ENCODE peak calls at places on chromosomes 11 and 22, in seven cellular contexts. Q is WTC11, D is GM06990, B is thoracic aorta, W is fibroblast of lung, M is adrenal gland, O is Calu3. L is an unnamed sample.

GRCh38 chr22:44351685-44352377 is 39.1 kb upstream of the SHISAL1 start:
- DNase-seq in Q (no peak), O (peak; percentile 67), M (peak; percentile 37), D (no peak), B (no peak), W (peak; percentile 94), L (no peak)

GRCh38 chr22:22720201-22720723 is 75.8 kb downstream of the GGTLC2 start:
- DNase-seq in O (peak; percentile 65), M (peak; percentile 32), Q (peak; percentile 75), D (peak; percentile 56), W (peak; percentile 10), B (no peak), L (no peak)

GRCh38 chr22:45648320-45649070 is 23.1 kb upstream of the ATXN10 start:
- DNase-seq in D (no peak), M (no peak), O (peak; percentile 27), B (no peak), W (no peak), Q (no peak), L (no peak)

GRCh38 chr11:69912911-69913451 is 93.8 kb upstream of the FGF3 start:
- DNase-seq in M (peak; percentile 46), W (no peak), B (no peak), Q (peak; percentile 25), D (no peak), O (peak; percentile 67), L (peak; percentile 41)

GRCh38 chr11:57512646-57513445 is 2.7 kb downstream of the SLC43A1 start:
- DNase-seq in B (no peak), W (no peak), D (no peak), O (no peak), M (no peak), Q (no peak), L (no peak)

GRCh38 chr11:86182976-86183584 is 61.5 kb upstream of the EED start:
- DNase-seq in D (peak; percentile 55), M (no peak), B (no peak), W (peak; percentile 45), O (peak; percentile 69), Q (no peak), L (peak; percentile 53)

GRCh38 chr22:49527611-49528419 is 299.9 kb downstream of the BRD1 start:
- DNase-seq in M (no peak), W (no peak), D (no peak), B (no peak), O (no peak), Q (no peak), L (no peak)

GRCh38 chr11:123366924-123367323 is 63.1 kb upstream of the GRAMD1B start:
- DNase-seq in W (no peak), B (no peak), Q (no peak), O (no peak), D (no peak), M (no peak), L (no peak)

GRCh38 chr11:47236482-47236881 is 12.1 kb downstream of the ACP2 start:
- DNase-seq in W (peak; percentile 49), O (no peak), M (peak; percentile 64), B (no peak), Q (no peak), D (no peak), L (no peak)

GRCh38 chr11:19191530-19192169 is 10.1 kb downstream of the CSRP3 start:
- DNase-seq in O (no peak), M (peak; percentile 30), B (no peak), Q (no peak), W (no peak), D (no peak), L (no peak)

GRCh38 chr11:116879789-116880402 is 42.5 kb upstream of the APOA1 start:
- DNase-seq in O (peak; percentile 23), W (peak; percentile 68), M (peak; percentile 47), D (peak; percentile 41), B (no peak), Q (no peak), L (no peak)

GRCh38 chr22:35312198-35313059 is 12.7 kb downstream of the TOM1 start:
- DNase-seq in B (no peak), M (no peak), D (peak; percentile 42), W (peak; percentile 81), O (peak; percentile 80), Q (no peak), L (no peak)

GRCh38 chr11:116931206-116931953 is 94.0 kb upstream of the APOA1 start:
- DNase-seq in D (no peak), Q (no peak), W (peak; percentile 53), M (peak; percentile 9), B (no peak), O (no peak), L (no peak)

GRCh38 chr22:48644108-48644507 is 1183.6 kb downstream of the BRD1 start:
- DNase-seq in Q (no peak), B (no peak), D (no peak), W (peak; percentile 11), M (no peak), O (no peak), L (no peak)

GRCh38 chr22:33083212-33083611 is 25.0 kb upstream of the SYN3 start:
- DNase-seq in O (no peak), M (no peak), W (no peak), D (peak; percentile 43), Q (no peak), B (no peak), L (no peak)

GRCh38 chr11:109704432-109704831 is 282.4 kb downstream of the C11orf87 start:
- DNase-seq in D (no peak), B (no peak), M (no peak), W (no peak), O (no peak), Q (no peak), L (no peak)

GRCh38 chr11:106493751-106494150 is 416.3 kb downstream of the AASDHPPT start:
- DNase-seq in B (no peak), W (peak; percentile 86), O (no peak), Q (no peak), M (no peak), D (no peak), L (no peak)

GRCh38 chr22:43110444-43110926 is at the start of gene BIK:
- DNase-seq in Q (peak; percentile 74), W (no peak), B (no peak), M (peak; percentile 78), D (peak; percentile 67), O (peak; percentile 73), L (peak; percentile 69)

GRCh38 chr11:23729088-23729487 is 767.8 kb upstream of the LUZP2 start:
- DNase-seq in B (no peak), D (no peak), Q (no peak), O (no peak), M (no peak), W (peak; percentile 10), L (no peak)

GRCh38 chr22:50438305-50439275 is 36.2 kb downstream of the SBF1 start:
- DNase-seq in M (no peak), Q (no peak), W (no peak), O (no peak), B (no peak), D (peak; percentile 9), L (peak; percentile 43)

GRCh38 chr22:43925433-43926348 is 2.1 kb downstream of the PNPLA3 start:
- DNase-seq in B (no peak), W (peak; percentile 25), Q (peak; percentile 30), D (no peak), O (no peak), M (no peak), L (peak; percentile 57)

GRCh38 chr11:120917536-120918239 is 106.2 kb upstream of the TBCEL start:
- DNase-seq in W (no peak), M (no peak), O (no peak), B (no peak), D (no peak), Q (no peak), L (no peak)

GRCh38 chr11:121965330-121965729 is 150.7 kb downstream of the BLID start:
- DNase-seq in O (no peak), D (no peak), B (no peak), W (peak; percentile 65), Q (no peak), M (no peak), L (no peak)

GRCh38 chr11:106585061-106585460 is 433.2 kb downstream of the GUCY1A2 start:
- DNase-seq in O (no peak), W (peak; percentile 20), M (no peak), B (no peak), D (no peak), Q (no peak), L (no peak)

GRCh38 chr11:46918778-46919513 is 596 bp upstream of the LRP4 start:
- DNase-seq in M (no peak), O (no peak), D (no peak), Q (peak; percentile 40), B (no peak), W (no peak), L (no peak)

GRCh38 chr22:32473388-32473952 is 1.1 kb upstream of the FBXO7 start:
- DNase-seq in Q (no peak), D (no peak), B (no peak), O (peak; percentile 63), W (peak; percentile 47), M (peak; percentile 20), L (no peak)

GRCh38 chr22:25774575-25775026 is 32.6 kb downstream of the MYO18B start:
- DNase-seq in W (no peak), Q (peak; percentile 80), B (no peak), M (no peak), O (peak; percentile 22), D (no peak), L (no peak)

DNA sequence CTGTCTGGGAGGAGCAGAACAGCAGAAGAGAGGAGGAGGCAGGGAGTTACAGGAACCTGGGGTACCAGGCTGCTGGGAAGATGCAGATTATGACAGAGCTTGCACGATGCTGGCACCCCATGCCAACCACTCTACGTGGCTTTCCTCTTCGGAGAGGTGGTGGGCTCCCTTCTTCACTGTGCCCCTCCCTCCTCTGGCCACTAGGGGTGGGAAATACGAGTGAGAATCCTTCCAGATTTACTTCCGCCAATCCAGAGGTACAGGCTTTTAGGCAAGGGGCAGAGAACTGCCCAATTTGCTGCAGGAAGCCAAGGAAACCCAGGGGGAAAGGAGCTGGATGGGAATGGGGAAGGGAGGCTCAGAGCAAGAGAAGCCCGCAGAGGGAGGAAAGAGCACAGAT is 12.3 kb downstream of the HYOU1 start:
- DNase-seq in O (no peak), D (no peak), W (no peak), Q (peak; percentile 41), M (no peak), B (no peak), L (no peak)
- TF ChIP-seq CTCF in O (no peak), D (peak; percentile 15), W (peak; percentile 9), Q (peak; percentile 36), M (no peak), B (no peak), L (no peak)

DNA sequence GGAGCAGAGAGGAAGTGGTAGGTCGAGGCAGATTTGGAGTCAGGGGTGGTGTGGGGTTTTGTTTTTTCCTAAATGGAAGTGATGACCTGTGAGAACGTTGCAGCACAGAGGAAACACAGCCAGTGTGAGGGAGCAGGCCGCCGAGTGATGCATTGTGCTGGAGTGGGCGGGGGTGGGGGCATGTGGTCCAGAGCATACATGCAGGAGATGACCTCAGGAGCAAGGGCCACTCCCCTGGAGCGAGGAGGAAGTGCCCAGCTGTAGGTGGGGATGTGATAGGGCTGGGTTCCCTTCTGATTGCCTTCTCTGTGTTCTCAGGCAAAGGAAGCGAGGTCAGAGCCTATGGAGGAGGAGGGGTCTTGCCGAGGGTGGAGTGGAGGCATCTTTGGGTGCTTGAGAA is 81.4 kb downstream of the PPP6R3 start:
- DNase-seq in B (no peak), D (no peak), Q (no peak), W (peak; percentile 28), M (no peak), O (no peak), L (no peak)
- TF ChIP-seq CTCF in B (no peak), D (no peak), Q (no peak), W (no peak), M (no peak), O (no peak), L (no peak)

GRCh38 chr11:134266440-134266839 is 9.7 kb upstream of the GLB1L3 start:
- DNase-seq in B (no peak), Q (no peak), O (no peak), W (no peak), M (no peak), D (no peak), L (no peak)
- TF ChIP-seq CTCF in B (no peak), Q (no peak), O (no peak), W (no peak), M (no peak), D (no peak), L (no peak)

GRCh38 chr11:11769362-11769761 is 72.4 kb upstream of the USP47 start:
- DNase-seq in D (no peak), O (no peak), B (no peak), Q (no peak), W (no peak), M (no peak), L (no peak)
- TF ChIP-seq CTCF in D (no peak), O (no peak), B (no peak), Q (no peak), W (no peak), M (no peak), L (no peak)

L was measured in lower lobe of right lung.